ENCODE peak calls at places on chromosomes 3 and 15, in five cellular contexts. H is colonic mucosa; S is CD8-positive, alpha-beta T cell; U is AG04450; Q is left ventricle myocardium inferior. R is an unnamed sample.

GRCh38 chr3:72836923-72837322 is 11.3 kb downstream of the SHQ1 start:
- DNase-seq in H (no peak), S (no peak), U (no peak), Q (peak; percentile 80), R (no peak)

GRCh38 chr3:197792019-197792647 is 1.1 kb downstream of the LRCH3 start:
- DNase-seq in H (peak; percentile 20), S (no peak), U (no peak), Q (no peak), R (no peak)

GRCh38 chr15:42133892-42134502 is 22.4 kb downstream of the PLA2G4F start:
- DNase-seq in H (peak; percentile 78), S (peak; percentile 27), U (no peak), Q (no peak), R (no peak)

GRCh38 chr15:87661481-87661880 is 595.1 kb downstream of the NTRK3 start:
- DNase-seq in H (no peak), S (no peak), U (no peak), Q (no peak), R (no peak)

GRCh38 chr3:183548262-183548769 is 7.2 kb downstream of the KLHL6 start:
- DNase-seq in H (no peak), S (no peak), U (peak; percentile 7), Q (no peak), R (peak; percentile 77)

GRCh38 chr3:159781867-159782266 is 206.8 kb upstream of the IL12A start:
- DNase-seq in H (no peak), S (no peak), U (no peak), Q (no peak), R (no peak)

GRCh38 chr3:145939431-145939830 is 221.6 kb downstream of the PLOD2 start:
- DNase-seq in H (no peak), S (no peak), U (no peak), Q (no peak), R (no peak)

GRCh38 chr3:144189044-144189443 is 217.4 kb downstream of the DIPK2A start:
- DNase-seq in H (no peak), S (no peak), U (no peak), Q (no peak), R (no peak)

GRCh38 chr3:164732166-164732565 is 346.1 kb downstream of the SI start:
- DNase-seq in H (no peak), S (no peak), U (no peak), Q (no peak), R (no peak)

GRCh38 chr15:67832031-67832551 is 6.8 kb downstream of the SKOR1 start:
- DNase-seq in H (no peak), S (no peak), U (no peak), Q (no peak), R (no peak)

GRCh38 chr3:195160908-195161434 is 110.0 kb downstream of the XXYLT1 start:
- DNase-seq in H (no peak), S (no peak), U (no peak), Q (no peak), R (no peak)

GRCh38 chr3:195159819-195160175 is 111.2 kb downstream of the XXYLT1 start:
- DNase-seq in H (no peak), S (no peak), U (no peak), Q (no peak), R (no peak)

GRCh38 chr3:195162033-195162669 is 108.8 kb downstream of the XXYLT1 start:
- DNase-seq in H (no peak), S (no peak), U (no peak), Q (no peak), R (no peak)

GRCh38 chr3:195159117-195159818 is 111.7 kb downstream of the XXYLT1 start:
- DNase-seq in H (no peak), S (no peak), U (no peak), Q (peak; percentile 58), R (no peak)

GRCh38 chr3:195160257-195160898 is 110.6 kb downstream of the XXYLT1 start:
- DNase-seq in H (no peak), S (no peak), U (peak; percentile 59), Q (no peak), R (peak; percentile 19)
- TF ChIP-seq CTCF in H (no peak), S (no peak), U (no peak), Q (no peak), R (no peak)

GRCh38 chr15:85618956-85619491 is 175.7 kb downstream of the KLHL25 start:
- DNase-seq in H (peak; percentile 49), S (peak; percentile 30), U (peak; percentile 87), Q (peak; percentile 74), R (peak; percentile 44)

GRCh38 chr15:85623648-85624047 is 171.1 kb downstream of the KLHL25 start:
- DNase-seq in H (no peak), S (no peak), U (no peak), Q (no peak), R (no peak)

GRCh38 chr15:85621096-85621495 is 173.6 kb downstream of the KLHL25 start:
- DNase-seq in H (no peak), S (no peak), U (no peak), Q (no peak), R (no peak)

GRCh38 chr15:85622432-85622831 is 172.3 kb downstream of the KLHL25 start:
- DNase-seq in H (no peak), S (no peak), U (peak; percentile 56), Q (no peak), R (no peak)

DNA sequence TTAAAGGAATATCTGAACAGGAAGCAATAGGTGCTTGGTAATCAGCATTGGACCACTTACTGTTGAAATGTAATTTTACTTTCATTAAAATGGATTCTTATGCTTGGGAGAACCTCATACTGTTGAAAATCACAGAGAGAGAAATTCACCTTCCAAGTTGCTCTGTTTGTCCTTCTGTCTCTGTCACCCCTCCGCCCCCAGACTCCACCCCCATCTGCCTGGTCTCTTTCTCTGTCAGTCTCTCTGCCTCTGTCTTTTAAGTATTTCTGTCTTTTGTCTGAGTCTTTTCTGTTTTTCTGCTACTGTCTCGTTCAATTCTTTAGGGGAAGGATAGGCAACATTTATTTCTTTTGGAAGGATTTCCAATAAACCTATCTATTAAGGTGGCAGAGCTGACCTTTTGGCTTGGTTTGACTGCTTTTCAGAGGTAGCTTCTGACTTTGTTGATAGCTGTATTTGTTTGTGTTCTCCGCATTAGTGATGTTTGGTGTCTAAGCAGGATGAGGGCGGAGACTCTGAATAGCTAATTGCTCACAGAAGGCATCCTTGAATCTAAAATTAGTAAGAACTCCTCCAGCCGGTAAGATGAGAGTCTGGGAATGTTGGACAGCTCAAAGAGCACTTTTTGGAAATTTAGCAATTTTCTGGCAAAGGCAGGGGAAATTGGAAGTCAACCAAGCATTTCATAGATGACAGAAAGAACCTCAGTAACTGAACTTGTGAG is 174.2 kb downstream of the KLHL25 start:
- DNase-seq in H (no peak), S (no peak), U (no peak), Q (no peak), R (no peak)
- H3K4me3 ChIP-seq in H (peak overlapping the region; percentile 24), S (no peak overlapping the region), U (peak overlapping the region; percentile 65), Q (peak overlapping the region; percentile 65), R (no peak overlapping the region)

GRCh38 chr3:129197341-129197740 is 13.6 kb upstream of the CNBP start:
- DNase-seq in H (no peak), S (no peak), U (no peak), Q (no peak), R (peak; percentile 63)
- TF ChIP-seq CTCF in H (no peak), S (no peak), U (no peak), Q (no peak), R (no peak)

GRCh38 chr15:81434882-81435281 is 60.9 kb upstream of the TMC3 start:
- DNase-seq in H (no peak), S (no peak), U (no peak), Q (no peak), R (no peak)
- H3K4me3 ChIP-seq in H (no peak overlapping the region), S (no peak overlapping the region), U (no peak overlapping the region), Q (no peak overlapping the region), R (no peak overlapping the region)

DNA sequence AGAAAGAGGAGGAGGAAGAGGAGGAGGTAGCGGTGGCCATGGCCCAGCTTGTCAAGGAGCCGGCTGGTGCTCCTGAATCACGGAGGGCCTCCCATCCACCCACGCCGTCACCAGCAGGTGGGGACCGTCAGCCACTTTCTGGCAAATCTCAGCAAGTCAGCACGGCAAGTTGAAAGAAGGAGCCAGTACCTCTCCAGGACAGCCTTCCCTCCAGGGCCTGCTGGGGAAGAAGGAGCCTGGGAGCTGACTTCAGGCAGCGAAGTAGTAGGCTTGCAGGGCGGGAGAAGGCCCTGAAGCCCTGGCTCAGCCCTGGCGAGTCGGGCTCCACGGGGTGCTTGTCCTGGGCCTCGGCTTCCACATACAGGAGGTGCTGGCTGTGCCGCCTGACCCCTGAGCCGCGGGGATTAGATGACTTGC is 99.2 kb upstream of the TRPM1 start:
- DNase-seq in H (peak; percentile 83), S (peak; percentile 55), U (peak; percentile 15), Q (peak; percentile 82), R (no peak)
- TF ChIP-seq CTCF in H (no peak), S (peak; percentile 51), U (peak; percentile 42), Q (peak; percentile 76), R (no peak)

DNA sequence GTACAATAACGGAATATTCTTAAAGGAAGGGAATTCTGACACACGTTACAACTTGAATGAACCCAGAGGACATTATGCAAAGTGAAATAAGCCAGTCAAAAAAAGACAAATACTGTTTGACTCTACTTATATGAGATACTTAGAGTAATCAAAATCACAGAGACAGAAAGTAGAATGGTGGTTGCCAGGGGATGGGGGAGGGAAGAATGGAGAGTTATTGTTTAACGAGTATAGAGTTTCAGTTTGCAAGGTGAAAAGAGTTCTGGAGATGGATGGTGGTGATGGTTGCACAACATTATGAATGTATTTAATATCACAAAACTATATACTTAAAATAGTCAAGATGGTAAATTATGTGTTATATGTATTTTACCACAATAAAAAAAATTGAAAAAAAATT is 112.9 kb upstream of the ARHGEF3 start:
- DNase-seq in H (no peak), S (no peak), U (no peak), Q (no peak), R (no peak)
- H3K4me3 ChIP-seq in H (no peak overlapping the region), S (peak overlapping the region; percentile 75), U (no peak overlapping the region), Q (peak overlapping the region; percentile 63), R (no peak overlapping the region)

GRCh38 chr15:57663262-57663661 is 43.3 kb upstream of the POLR2M start:
- DNase-seq in H (no peak), S (no peak), U (no peak), Q (no peak), R (no peak)

GRCh38 chr15:57665939-57666338 is 40.6 kb upstream of the POLR2M start:
- DNase-seq in H (no peak), S (no peak), U (no peak), Q (no peak), R (no peak)

GRCh38 chr15:57665187-57665586 is 41.3 kb upstream of the POLR2M start:
- DNase-seq in H (no peak), S (no peak), U (no peak), Q (no peak), R (no peak)

GRCh38 chr15:57668074-57668473 is 38.4 kb upstream of the POLR2M start:
- DNase-seq in H (no peak), S (no peak), U (no peak), Q (no peak), R (no peak)

DNA sequence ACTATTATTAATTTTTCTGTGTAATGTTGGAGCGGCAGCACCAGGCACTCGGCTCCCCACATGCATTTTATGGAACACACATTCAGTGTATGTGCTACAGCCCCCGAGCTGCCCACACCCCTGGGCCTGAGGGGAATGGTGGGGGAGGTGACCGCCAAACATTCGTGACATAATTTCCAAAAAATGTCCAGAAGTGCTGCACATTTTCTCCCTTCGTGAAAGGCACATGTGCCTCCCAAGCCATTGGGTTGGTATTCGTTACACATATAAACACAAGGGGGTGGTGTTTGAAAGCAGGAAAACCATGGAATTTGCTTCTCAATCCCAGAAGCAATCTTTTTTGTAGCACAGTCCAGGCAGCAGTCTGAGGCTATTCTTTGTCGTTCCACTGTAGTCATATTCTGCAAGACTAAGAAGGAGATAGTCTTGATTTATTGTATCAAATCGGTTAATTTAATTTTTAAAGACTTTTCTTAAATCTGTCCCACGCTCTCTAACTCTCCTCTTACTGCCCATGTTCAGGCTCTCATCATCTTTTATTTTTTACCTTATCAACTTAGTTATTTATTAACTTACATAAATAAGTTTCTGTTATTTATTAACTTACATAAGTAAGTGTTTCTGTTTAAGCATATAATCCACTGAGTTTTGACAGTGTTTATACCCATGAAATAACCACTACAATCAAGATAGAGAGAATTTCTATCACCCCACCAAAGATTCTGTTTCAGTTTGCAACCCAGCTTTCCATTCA is 39.2 kb upstream of the POLR2M start:
- DNase-seq in H (peak; percentile 44), S (no peak), U (peak; percentile 26), Q (no peak), R (peak; percentile 20)
- TF ChIP-seq CTCF in H (no peak), S (peak; percentile 25), U (peak; percentile 59), Q (peak; percentile 65), R (no peak)